ENCODE peak calls at places on chromosome 14, in eight cellular contexts. E is mammary epithelial cell, H is AG10803, G is pancreas, I is AG04450, S is BE2C, M is adrenal gland, Q is GM12865. A is an unnamed sample.

GRCh38 chr14:30195946-30196345 is 268.3 kb upstream of the PRKD1 start:
- DNase-seq in G (no peak), E (no peak), M (no peak), S (no peak), I (no peak), Q (no peak), H (peak), A (peak)

GRCh38 chr14:104547998-104548700 is 31.4 kb upstream of the C14orf180 start:
- DNase-seq in Q (no peak), E (no peak), M (no peak), S (no peak), I (no peak), G (no peak), H (no peak), A (no peak)

GRCh38 chr14:101109981-101110728 is 206.6 kb upstream of the RTL1 start:
- DNase-seq in G (no peak), Q (no peak), I (no peak), H (no peak), M (peak), S (no peak), E (no peak), A (no peak)

GRCh38 chr14:35480119-35480769 is 53.7 kb upstream of the INSM2 start:
- DNase-seq in E (peak), G (no peak), S (no peak), M (no peak), I (no peak), H (no peak), Q (peak), A (no peak)

GRCh38 chr14:33788116-33788515 is 162.8 kb downstream of the EGLN3 start:
- DNase-seq in H (no peak), S (no peak), M (no peak), G (no peak), E (no peak), Q (no peak), I (no peak), A (no peak)

GRCh38 chr14:58280954-58281787 is 17.2 kb upstream of the ARID4A start:
- DNase-seq in I (peak), E (peak), Q (peak), M (peak), S (peak), G (peak), H (peak), A (peak)

GRCh38 chr14:103057372-103058208 is at the start of gene CDC42BPB:
- DNase-seq in G (peak), E (peak), M (peak), Q (peak), I (peak), S (peak), H (peak), A (peak)

GRCh38 chr14:92922883-92923743 is at the start of gene CHGA:
- DNase-seq in H (peak), M (peak), E (peak), S (peak), Q (peak), I (no peak), G (peak), A (no peak)

GRCh38 chr14:68891851-68892660 is 87.0 kb downstream of the ACTN1 start:
- DNase-seq in M (no peak), I (no peak), E (peak), S (peak), G (no peak), H (peak), Q (no peak), A (no peak)

GRCh38 chr14:89337912-89338311 is 79.1 kb downstream of the FOXN3 start:
- DNase-seq in G (no peak), Q (no peak), S (no peak), I (no peak), E (no peak), M (peak), H (peak), A (no peak)

GRCh38 chr14:55220230-55220629 is 28.8 kb upstream of the DLGAP5 start:
- DNase-seq in G (no peak), Q (no peak), H (no peak), E (peak), M (peak), I (no peak), S (no peak), A (no peak)

GRCh38 chr14:54610051-54610977 is 43.4 kb downstream of the SAMD4A start:
- DNase-seq in H (peak), G (no peak), E (no peak), Q (no peak), S (no peak), M (no peak), I (no peak), A (no peak)

GRCh38 chr14:99645545-99646505 is 896 bp downstream of the HHIPL1 start:
- DNase-seq in M (no peak), E (no peak), S (no peak), G (no peak), Q (no peak), H (no peak), I (no peak), A (no peak)
- H3K4me3 ChIP-seq in M (no peak), E (no peak), S (no peak), G (peak), Q (no peak), H (peak), I (peak), A (no peak)

GRCh38 chr14:71856199-71856919 is 75.9 kb upstream of the RGS6 start:
- DNase-seq in I (no peak), S (peak), M (peak), Q (peak), G (no peak), H (no peak), E (peak), A (no peak)

GRCh38 chr14:71852201-71852600 is 80.0 kb upstream of the RGS6 start:
- DNase-seq in S (no peak), E (no peak), M (no peak), I (no peak), H (no peak), G (no peak), Q (no peak), A (no peak)

GRCh38 chr14:71855399-71856036 is 76.7 kb upstream of the RGS6 start:
- DNase-seq in M (peak), H (peak), G (peak), I (peak), E (peak), Q (peak), S (peak), A (no peak)
- TF ChIP-seq CTCF in M (peak), H (peak), G (no peak), I (peak), E (peak), Q (peak), S (peak), A (peak)

GRCh38 chr14:23568021-23568599 is 519 bp upstream of the AP1G2 start:
- DNase-seq in I (no peak), H (no peak), S (no peak), E (no peak), M (no peak), G (no peak), Q (no peak), A (no peak)
- H3K4me3 ChIP-seq in I (peak), H (peak), S (peak), E (peak), M (no peak), G (peak), Q (peak), A (peak)

GRCh38 chr14:65286443-65286842 is 126.1 kb upstream of the FUT8 start:
- DNase-seq in E (no peak), S (no peak), Q (peak), I (no peak), G (no peak), M (no peak), H (peak), A (no peak)
- TF ChIP-seq CTCF in E (no peak), S (peak), Q (peak), I (peak), G (no peak), M (no peak), H (peak), A (peak)

GRCh38 chr14:96206461-96206860 is 1.8 kb downstream of the BDKRB2 start:
- DNase-seq in E (peak), G (peak), M (no peak), I (no peak), Q (no peak), S (no peak), H (no peak), A (no peak)
- H3K4me3 ChIP-seq in E (peak), G (peak), M (no peak), I (peak), Q (no peak), S (no peak), H (peak), A (no peak)